ENCODE peak calls at places on chromosomes 3 and 15, in six cellular contexts. H is lung, J is AG20443, K is foreskin fibroblast, G is ureter, C is heart right ventricle. A is an unnamed sample.

GRCh38 chr15:44261007-44261706 is 27.4 kb upstream of the GOLM2 start:
- DNase-seq in C (no peak), K (no peak), G (no peak), J (no peak), H (no peak), A (no peak)

GRCh38 chr15:84656972-84657371 is 1.0 kb downstream of the NMB start:
- DNase-seq in K (no peak), H (no peak), C (no peak), J (no peak), G (no peak), A (no peak)

GRCh38 chr3:171748341-171748918 is 61.9 kb downstream of the PLD1 start:
- DNase-seq in G (no peak), H (no peak), C (no peak), K (no peak), J (no peak), A (no peak)

GRCh38 chr3:55609230-55610100 is 122.4 kb upstream of the WNT5A start:
- DNase-seq in J (no peak), C (no peak), H (no peak), K (no peak), G (no peak), A (no peak)

GRCh38 chr3:8278448-8278847 is 223.2 kb upstream of the LMCD1 start:
- DNase-seq in J (no peak), H (no peak), C (no peak), G (no peak), K (no peak), A (no peak)

GRCh38 chr3:168933614-168934013 is 729.9 kb downstream of the MECOM start:
- DNase-seq in K (no peak), H (no peak), C (no peak), G (no peak), J (peak), A (no peak)

GRCh38 chr3:123147754-123148535 is 53.8 kb upstream of the SEC22A start:
- DNase-seq in C (no peak), G (no peak), K (no peak), H (peak), J (no peak), A (no peak)

GRCh38 chr3:114892117-114892870 is 254.8 kb downstream of the ZBTB20 start:
- DNase-seq in H (no peak), K (no peak), J (no peak), G (no peak), C (no peak), A (no peak)

GRCh38 chr15:52808996-52809395 is 18.9 kb upstream of the ONECUT1 start:
- DNase-seq in J (no peak), K (no peak), H (no peak), C (no peak), G (no peak), A (no peak)

GRCh38 chr15:89820651-89821611 is 6.3 kb upstream of the ANPEP start:
- DNase-seq in H (no peak), K (peak), C (no peak), J (peak), G (no peak), A (no peak)

GRCh38 chr15:41116872-41117242 is 777 bp upstream of the INO80 start:
- DNase-seq in K (no peak), H (no peak), C (no peak), G (no peak), J (no peak), A (no peak)

GRCh38 chr3:101466465-101467309 is 46.3 kb downstream of the SENP7 start:
- DNase-seq in G (peak), H (no peak), J (no peak), C (no peak), K (no peak), A (peak)

GRCh38 chr3:156727519-156728205 is 53.3 kb downstream of the TIPARP start:
- DNase-seq in H (no peak), C (no peak), G (no peak), J (no peak), K (peak), A (no peak)

GRCh38 chr3:23475446-23475845 is 272.3 kb downstream of the UBE2E2 start:
- DNase-seq in C (no peak), G (no peak), J (no peak), K (no peak), H (no peak), A (no peak)

GRCh38 chr15:57354436-57355123 is 21.7 kb upstream of the CGNL1 start:
- DNase-seq in J (no peak), C (no peak), H (no peak), G (no peak), K (no peak), A (no peak)

GRCh38 chr3:190554197-190554596 is 40.3 kb downstream of the IL1RAP start:
- DNase-seq in K (no peak), G (no peak), C (no peak), H (no peak), J (no peak), A (no peak)

GRCh38 chr3:172673210-172673679 is 37.6 kb downstream of the NCEH1 start:
- DNase-seq in H (peak), G (no peak), K (peak), C (peak), J (peak), A (peak)

GRCh38 chr15:90665288-90666134 is 51.6 kb upstream of the BLM start:
- DNase-seq in C (peak), H (peak), K (peak), J (peak), G (peak), A (peak)

GRCh38 chr3:133742351-133743091 is 3.7 kb upstream of the TF start:
- DNase-seq in J (no peak), C (no peak), G (no peak), K (peak), H (no peak), A (no peak)

GRCh38 chr15:72785452-72786243 is 2.1 kb upstream of the ADPGK start:
- DNase-seq in H (no peak), C (no peak), J (peak), K (peak), G (no peak), A (no peak)

GRCh38 chr15:62494144-62494543 is 329.1 kb upstream of the C2CD4B start:
- DNase-seq in K (no peak), G (no peak), H (no peak), J (no peak), C (no peak), A (no peak)

GRCh38 chr3:10361375-10361774 is 40.5 kb upstream of the SEC13 start:
- DNase-seq in G (no peak), C (no peak), H (no peak), K (no peak), J (no peak), A (no peak)

GRCh38 chr15:65620833-65621232 is 905 bp upstream of the SLC24A1 start:
- DNase-seq in K (no peak), H (no peak), J (no peak), G (no peak), C (no peak), A (no peak)

GRCh38 chr15:80693682-80694623 is 1.2 kb upstream of the ABHD17C start:
- DNase-seq in K (no peak), G (no peak), J (no peak), H (no peak), C (no peak), A (peak)

GRCh38 chr15:90654233-90655124 is 62.7 kb upstream of the BLM start:
- DNase-seq in K (no peak), G (no peak), H (no peak), J (no peak), C (no peak), A (no peak)